ENCODE peak calls at places on chromosomes 4 and X, in eight cellular contexts. B, A, R, S, T, Y, N and D are unnamed samples.
A peak's percentile ranks its signal among the peaks of the same experiment; 100 is the strongest.

GRCh38 chr4:13171292-13172057 is 312.7 kb downstream of the RAB28 start:
- DNase-seq in T (peak; percentile 7), A (no peak), N (no peak), S (no peak), B (no peak), R (no peak), Y (no peak), D (no peak)

GRCh38 chrX:135688137-135688536 is 25.3 kb upstream of the CT45A1 start:
- DNase-seq in T (peak; percentile 60), N (no peak), S (no peak), Y (peak; percentile 33), A (no peak), B (no peak), R (peak; percentile 6), D (no peak)

GRCh38 chr4:100302061-100303026 is 112.1 kb upstream of the DDIT4L start:
- DNase-seq in B (no peak), N (no peak), R (no peak), T (no peak), A (no peak), Y (no peak), S (no peak), D (no peak)

GRCh38 chr4:19925516-19925915 is 326.2 kb upstream of the SLIT2 start:
- DNase-seq in N (no peak), T (no peak), Y (no peak), B (no peak), S (no peak), R (no peak), A (no peak), D (no peak)

GRCh38 chr4:20592666-20593065 is 107.6 kb upstream of the PACRGL start:
- DNase-seq in S (no peak), A (no peak), N (no peak), B (peak; percentile 10), R (no peak), T (no peak), Y (no peak), D (no peak)

GRCh38 chr4:168803727-168804126 is 206.3 kb downstream of the CBR4 start:
- DNase-seq in S (no peak), A (no peak), Y (no peak), R (no peak), T (peak; percentile 77), B (peak; percentile 72), N (no peak), D (no peak)

GRCh38 chrX:8870411-8870810 is 69.2 kb upstream of the FAM9A start:
- DNase-seq in T (no peak), N (no peak), Y (no peak), A (no peak), R (no peak), S (no peak), B (peak; percentile 23), D (no peak)

GRCh38 chrX:98299785-98300184 is 1416.1 kb downstream of the RPA4 start:
- DNase-seq in R (no peak), Y (no peak), A (no peak), N (no peak), S (no peak), T (no peak), B (peak; percentile 6), D (no peak)

GRCh38 chrX:41563881-41564280 is 116.7 kb downstream of the NYX start:
- DNase-seq in S (no peak), B (no peak), Y (no peak), N (no peak), R (no peak), A (no peak), T (no peak), D (no peak)

GRCh38 chr4:155582971-155583437 is 83.6 kb upstream of the GUCY1A1 start:
- DNase-seq in A (no peak), R (no peak), T (no peak), N (no peak), B (peak; percentile 71), S (no peak), Y (no peak), D (no peak)

GRCh38 chr4:101031971-101032370 is 315.4 kb downstream of the PPP3CA start:
- DNase-seq in T (peak; percentile 83), Y (no peak), N (no peak), B (no peak), R (no peak), A (no peak), S (no peak), D (no peak)

GRCh38 chr4:81314897-81315470 is 100.0 kb upstream of the PRKG2 start:
- DNase-seq in A (no peak), S (no peak), Y (no peak), N (no peak), B (peak; percentile 73), R (no peak), T (no peak), D (no peak)

GRCh38 chr4:10704050-10704810 is 19.7 kb upstream of the CLNK start:
- DNase-seq in T (no peak), S (no peak), B (peak; percentile 21), Y (no peak), R (no peak), A (no peak), N (no peak), D (no peak)

GRCh38 chr4:180565856-180566431 is 1677.3 kb upstream of the TENM3 start:
- DNase-seq in R (no peak), B (no peak), S (no peak), A (no peak), N (no peak), Y (no peak), T (no peak), D (no peak)

GRCh38 chrX:134949271-134949670 is 41.5 kb upstream of the SMIM10 start:
- DNase-seq in B (peak; percentile 42), R (no peak), Y (no peak), T (no peak), A (no peak), N (no peak), S (peak; percentile 69), D (no peak)

GRCh38 chr4:70187216-70187615 is 8.3 kb upstream of the ODAM start:
- DNase-seq in R (no peak), B (no peak), S (peak; percentile 5), N (no peak), Y (no peak), T (no peak), A (no peak), D (no peak)

GRCh38 chr4:125187221-125187620 is 127.5 kb upstream of the FAT4 start:
- DNase-seq in R (no peak), T (no peak), B (peak; percentile 85), A (no peak), Y (no peak), N (no peak), S (no peak), D (no peak)

GRCh38 chrX:151902813-151903591 is 9.7 kb upstream of the MAGEA4 start:
- DNase-seq in N (no peak), R (no peak), T (no peak), S (peak; percentile 2), Y (peak; percentile 65), B (peak; percentile 92), A (no peak), D (no peak)

GRCh38 chr4:53508446-53508845 is 82.8 kb downstream of the LNX1 start:
- DNase-seq in N (no peak), Y (no peak), B (peak; percentile 96), R (no peak), S (peak; percentile 48), T (no peak), A (no peak), D (no peak)

GRCh38 chr4:2061208-2062131 is 2.3 kb downstream of the NAT8L start:
- DNase-seq in T (no peak), N (no peak), S (no peak), A (no peak), B (no peak), R (no peak), Y (no peak), D (no peak)
- H3K4me3 ChIP-seq in T (peak overlapping the region; percentile 54), N (no peak overlapping the region), S (peak overlapping the region; percentile 42), A (no peak overlapping the region), B (no peak overlapping the region), R (no peak overlapping the region), Y (no peak overlapping the region), D (no peak overlapping the region)

GRCh38 chr4:519203-519651 is 20.2 kb downstream of the PIGG start:
- DNase-seq in S (no peak), A (no peak), R (no peak), B (no peak), T (no peak), N (no peak), Y (no peak), D (no peak)

GRCh38 chr4:519885-520595 is 21.0 kb downstream of the PIGG start:
- DNase-seq in A (no peak), T (no peak), N (no peak), S (no peak), Y (no peak), R (no peak), B (no peak), D (no peak)

GRCh38 chr4:517806-518070 is 18.7 kb downstream of the PIGG start:
- DNase-seq in T (no peak), A (no peak), R (no peak), Y (no peak), B (no peak), N (no peak), S (no peak), D (no peak)

GRCh38 chr4:517061-517805 is 18.2 kb downstream of the PIGG start:
- DNase-seq in Y (no peak), S (no peak), R (no peak), B (no peak), N (no peak), A (no peak), T (no peak), D (no peak)

DNA sequence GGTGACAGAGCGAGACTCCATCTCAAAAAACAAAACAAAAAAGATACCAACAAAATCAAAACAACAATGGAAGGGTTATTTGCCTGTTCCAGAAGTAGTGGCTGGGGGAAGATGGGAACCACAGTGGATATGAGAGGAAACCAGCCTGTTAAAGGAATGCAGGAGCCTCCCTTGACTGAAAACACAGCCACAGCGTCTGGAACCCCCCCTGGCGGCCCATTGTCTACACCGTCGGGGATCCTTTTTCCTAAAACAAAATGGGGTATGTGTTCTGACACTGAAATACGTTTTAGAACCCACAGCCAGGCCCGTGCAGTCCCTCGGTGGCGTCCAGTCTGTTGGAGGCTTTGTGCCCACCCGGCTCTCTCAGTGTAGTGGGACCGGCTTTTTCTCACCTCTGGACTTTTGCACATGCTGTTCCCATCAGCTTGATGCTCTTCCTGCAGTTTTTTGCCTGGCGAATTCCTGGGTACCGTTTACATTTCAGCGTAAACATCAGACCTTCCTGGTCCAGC is 19.6 kb downstream of the PIGG start:
- DNase-seq in Y (no peak), B (no peak), T (peak; percentile 64), S (no peak), A (no peak), N (no peak), R (no peak), D (no peak)
- TF ChIP-seq CTCF in Y (no peak), B (no peak), T (peak; percentile 44), S (no peak), A (no peak), N (no peak), R (no peak), D (no peak)

GRCh38 chr4:188455353-188455752 is 316.1 kb downstream of the TRIML1 start:
- DNase-seq in Y (no peak), R (no peak), S (peak; percentile 46), A (no peak), B (no peak), N (no peak), T (no peak), D (no peak)
- H3K4me3 ChIP-seq in Y (no peak overlapping the region), R (no peak overlapping the region), S (peak overlapping the region; percentile 45), A (no peak overlapping the region), B (no peak overlapping the region), N (no peak overlapping the region), T (no peak overlapping the region), D (no peak overlapping the region)

DNA sequence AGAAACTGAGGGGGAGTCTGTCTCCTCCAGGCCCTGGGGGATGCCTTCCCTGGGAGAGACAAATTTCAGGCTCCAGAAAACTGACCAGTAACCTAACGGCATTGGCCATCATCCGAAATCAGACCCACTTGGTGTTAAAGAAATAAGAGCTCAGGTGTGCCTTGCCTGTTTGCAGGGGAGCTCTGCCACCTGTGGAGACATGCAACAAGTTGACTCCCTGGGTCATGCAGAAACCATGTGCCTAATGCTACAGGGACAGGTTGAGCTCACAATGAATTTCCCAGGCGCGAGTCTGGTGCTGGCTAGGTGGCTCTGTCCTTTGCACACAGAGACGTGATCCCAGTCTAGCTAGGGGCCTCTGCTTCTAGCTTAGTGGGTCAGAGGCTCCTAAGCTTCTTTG is 95.8 kb upstream of the KIT start:
- DNase-seq in B (no peak), A (no peak), R (no peak), S (no peak), T (no peak), N (no peak), Y (no peak), D (no peak)
- TF ChIP-seq CTCF in B (no peak), A (no peak), R (no peak), S (no peak), T (no peak), N (no peak), Y (no peak), D (no peak)